ENCODE peak calls at places on chromosomes 5 and 9, in seven cellular contexts. E, U, S, T, F, H and A are unnamed samples.
A peak's percentile ranks its signal among the peaks of the same experiment; 100 is the strongest.

GRCh38 chr5:97778451-97778850 is 595.4 kb upstream of the RIOK2 start:
- DNase-seq in E (no peak), U (no peak), S (no peak), T (no peak), F (no peak), H (no peak), A (no peak)

GRCh38 chr9:76571288-76572204 is 112.6 kb downstream of the GCNT1 start:
- DNase-seq in E (peak; percentile 36), U (no peak), S (no peak), T (peak; percentile 29), F (peak; percentile 36), H (no peak), A (peak; percentile 24)

GRCh38 chr9:75664597-75664996 is 225.9 kb upstream of the PCSK5 start:
- DNase-seq in E (peak; percentile 20), U (no peak), S (no peak), T (no peak), F (no peak), H (peak; percentile 64), A (no peak)

GRCh38 chr5:59838067-59838466 is 55.5 kb downstream of the PDE4D start:
- DNase-seq in E (no peak), U (no peak), S (no peak), T (no peak), F (no peak), H (no peak), A (no peak)

GRCh38 chr5:170632985-170633234 is 129.1 kb downstream of the KCNIP1 start:
- DNase-seq in E (peak; percentile 58), U (peak; percentile 87), S (peak; percentile 51), T (peak; percentile 60), F (peak; percentile 71), H (peak; percentile 60), A (peak; percentile 78)

GRCh38 chr9:98248737-98249474 is 6.5 kb downstream of the TBC1D2 start:
- DNase-seq in E (no peak), U (peak; percentile 78), S (no peak), T (peak; percentile 69), F (peak; percentile 63), H (no peak), A (no peak)

GRCh38 chr9:134168731-134169130 is 4.4 kb upstream of the RNU6ATAC start:
- DNase-seq in E (no peak), U (no peak), S (no peak), T (no peak), F (no peak), H (no peak), A (no peak)

GRCh38 chr5:107769531-107769930 is 98.8 kb upstream of the EFNA5 start:
- DNase-seq in E (no peak), U (no peak), S (no peak), T (no peak), F (no peak), H (no peak), A (no peak)

GRCh38 chr5:54658014-54658413 is 140.5 kb downstream of the SNX18 start:
- DNase-seq in E (peak; percentile 0), U (no peak), S (no peak), T (peak; percentile 79), F (peak; percentile 25), H (no peak), A (no peak)

GRCh38 chr9:14349818-14350333 is 35.9 kb upstream of the NFIB start:
- DNase-seq in E (no peak), U (no peak), S (no peak), T (no peak), F (no peak), H (no peak), A (no peak)

GRCh38 chr5:140362875-140363630 is 3.1 kb downstream of the SLC4A9 start:
- DNase-seq in E (peak; percentile 10), U (peak; percentile 83), S (peak; percentile 72), T (peak; percentile 82), F (peak; percentile 78), H (peak; percentile 59), A (peak; percentile 72)

GRCh38 chr9:86749530-86750275 is 197.6 kb downstream of the GAS1 start:
- DNase-seq in E (no peak), U (no peak), S (no peak), T (no peak), F (no peak), H (no peak), A (no peak)

GRCh38 chr5:60945760-60946253 is 802 bp downstream of the NDUFAF2 start:
- DNase-seq in E (peak; percentile 69), U (peak; percentile 66), S (no peak), T (peak; percentile 54), F (no peak), H (no peak), A (no peak)

GRCh38 chr9:4796988-4797956 is 4.5 kb downstream of the RCL1 start:
- DNase-seq in E (peak; percentile 30), U (no peak), S (peak; percentile 13), T (peak; percentile 52), F (no peak), H (peak; percentile 11), A (no peak)

GRCh38 chr5:146066968-146067367 is 38.4 kb downstream of the PLAC8L1 start:
- DNase-seq in E (no peak), U (no peak), S (no peak), T (no peak), F (no peak), H (no peak), A (no peak)

GRCh38 chr9:136328622-136329041 is 1.3 kb downstream of the GPSM1 start:
- DNase-seq in E (peak; percentile 51), U (peak; percentile 69), S (no peak), T (peak; percentile 63), F (peak; percentile 33), H (no peak), A (no peak)

GRCh38 chr5:36238896-36239295 is 2.8 kb downstream of the NADK2 start:
- DNase-seq in E (no peak), U (no peak), S (no peak), T (no peak), F (no peak), H (no peak), A (no peak)

GRCh38 chr9:126682113-126682810 is 68.5 kb downstream of the LMX1B start:
- DNase-seq in E (no peak), U (no peak), S (no peak), T (no peak), F (no peak), H (no peak), A (no peak)

GRCh38 chr5:159412284-159413046 is 82.2 kb upstream of the IL12B start:
- DNase-seq in E (no peak), U (no peak), S (peak; percentile 80), T (no peak), F (no peak), H (no peak), A (no peak)

GRCh38 chr5:133977161-133977787 is 8.8 kb upstream of the C5orf15 start:
- DNase-seq in E (no peak), U (no peak), S (no peak), T (no peak), F (no peak), H (no peak), A (no peak)

GRCh38 chr5:56155992-56156584 is 77.0 kb downstream of the ANKRD55 start:
- DNase-seq in E (no peak), U (peak; percentile 65), S (no peak), T (no peak), F (no peak), H (no peak), A (no peak)

GRCh38 chr9:128442150-128442549 is 13.7 kb upstream of the ODF2 start:
- DNase-seq in E (no peak), U (no peak), S (no peak), T (no peak), F (no peak), H (no peak), A (no peak)

GRCh38 chr9:69223605-69224004 is 49.5 kb downstream of the TJP2 start:
- DNase-seq in E (peak; percentile 36), U (no peak), S (no peak), T (peak; percentile 65), F (no peak), H (peak; percentile 11), A (peak; percentile 43)

GRCh38 chr9:6467006-6467625 is 54.1 kb downstream of the UHRF2 start:
- DNase-seq in E (no peak), U (no peak), S (no peak), T (no peak), F (no peak), H (no peak), A (no peak)

GRCh38 chr5:58188287-58188651 is 271.6 kb downstream of the PLK2 start:
- DNase-seq in E (no peak), U (no peak), S (no peak), T (peak; percentile 40), F (no peak), H (no peak), A (no peak)

GRCh38 chr5:77985247-77985646 is 209.1 kb upstream of the TBCA start:
- DNase-seq in E (no peak), U (no peak), S (no peak), T (no peak), F (no peak), H (no peak), A (no peak)

GRCh38 chr5:8253376-8253775 is 384.4 kb downstream of the MTRR start:
- DNase-seq in E (no peak), U (no peak), S (no peak), T (no peak), F (no peak), H (no peak), A (no peak)

GRCh38 chr9:90003046-90003355 is 398.2 kb downstream of the GADD45G start:
- DNase-seq in E (no peak), U (no peak), S (no peak), T (no peak), F (peak; percentile 38), H (no peak), A (no peak)

GRCh38 chr5:56200856-56201638 is 32.1 kb downstream of the ANKRD55 start:
- DNase-seq in E (peak; percentile 70), U (peak; percentile 71), S (peak; percentile 63), T (peak; percentile 77), F (no peak), H (peak; percentile 1), A (peak; percentile 63)

GRCh38 chr9:86078731-86079130 is 20.6 kb downstream of the GOLM1 start:
- DNase-seq in E (no peak), U (no peak), S (no peak), T (no peak), F (no peak), H (no peak), A (no peak)

GRCh38 chr5:68071731-68072130 is 143.8 kb upstream of the PIK3R1 start:
- DNase-seq in E (peak; percentile 14), U (no peak), S (no peak), T (peak; percentile 57), F (no peak), H (no peak), A (no peak)

GRCh38 chr5:80625230-80625629 is 29.2 kb upstream of the MSH3 start:
- DNase-seq in E (no peak), U (no peak), S (no peak), T (no peak), F (no peak), H (no peak), A (no peak)

GRCh38 chr5:77630246-77631165 is 8.0 kb downstream of the OTP start:
- DNase-seq in E (peak; percentile 53), U (no peak), S (no peak), T (peak; percentile 38), F (peak; percentile 44), H (peak; percentile 72), A (peak; percentile 73)

GRCh38 chr5:171580506-171581265 is 161.2 kb downstream of the FGF18 start:
- DNase-seq in E (peak; percentile 3), U (no peak), S (no peak), T (peak; percentile 30), F (no peak), H (no peak), A (no peak)